ENCODE peak calls at places on chromosomes 3 and 15, in seven cellular contexts. I is astrocyte, Z is fibroblast of lung, F is dorsolateral prefrontal cortex, K is GM10248, J is body of pancreas, R is RWPE2. L is an unnamed sample.

GRCh38 chr15:94008101-94009080 is 223.0 kb upstream of the MCTP2 start:
- DNase-seq in I (peak), J (no peak), Z (peak), R (no peak), F (no peak), K (no peak), L (no peak)

GRCh38 chr15:47620960-47621681 is 96.2 kb upstream of the SEMA6D start:
- DNase-seq in F (no peak), J (no peak), I (no peak), R (peak), K (no peak), Z (peak), L (no peak)

GRCh38 chr3:22938739-22939138 is 264.4 kb upstream of the UBE2E2 start:
- DNase-seq in K (no peak), I (no peak), F (no peak), Z (no peak), J (no peak), R (no peak), L (no peak)

GRCh38 chr15:85788796-85789495 is 5.8 kb downstream of the KLHL25 start:
- DNase-seq in K (no peak), I (no peak), R (no peak), F (no peak), J (peak), Z (no peak), L (no peak)

GRCh38 chr15:95921404-95921803 is 409.1 kb upstream of the NR2F2 start:
- DNase-seq in F (no peak), R (no peak), Z (no peak), J (no peak), K (no peak), I (no peak), L (no peak)

GRCh38 chr15:64515196-64515595 is 54.8 kb downstream of the ZNF609 start:
- DNase-seq in F (no peak), R (no peak), I (no peak), Z (no peak), K (no peak), J (peak), L (no peak)

GRCh38 chr15:83106994-83107840 is at the start of gene TM6SF1:
- DNase-seq in F (no peak), I (no peak), Z (no peak), J (peak), R (no peak), K (peak), L (peak)

GRCh38 chr3:194386066-194386465 is 13.0 kb downstream of the GP5 start:
- DNase-seq in Z (no peak), J (no peak), K (no peak), I (no peak), R (no peak), F (no peak), L (no peak)

GRCh38 chr3:64983583-64984359 is 296.0 kb upstream of the ADAMTS9 start:
- DNase-seq in Z (no peak), J (no peak), K (no peak), F (no peak), R (no peak), I (no peak), L (no peak)

GRCh38 chr3:197667968-197668367 is 68.7 kb downstream of the RUBCN start:
- DNase-seq in I (no peak), Z (no peak), J (peak), F (no peak), K (no peak), R (no peak), L (no peak)

GRCh38 chr3:160376681-160377080 is 22.3 kb downstream of the IFT80 start:
- DNase-seq in R (no peak), K (no peak), I (peak), F (no peak), Z (peak), J (no peak), L (no peak)

GRCh38 chr3:27279153-27279552 is 90.0 kb downstream of the NEK10 start:
- DNase-seq in I (no peak), J (peak), K (no peak), F (peak), Z (peak), R (no peak), L (no peak)

GRCh38 chr3:141482250-141482937 is 4.4 kb upstream of the RASA2 start:
- DNase-seq in I (peak), F (no peak), Z (peak), K (no peak), J (no peak), R (no peak), L (no peak)

GRCh38 chr15:89419370-89419984 is 76.9 kb downstream of the RHCG start:
- DNase-seq in Z (peak), I (peak), F (no peak), K (no peak), R (no peak), J (peak), L (no peak)

GRCh38 chr3:161598639-161599038 is 102.0 kb downstream of the OTOL1 start:
- DNase-seq in K (no peak), J (no peak), R (no peak), F (no peak), Z (no peak), I (no peak), L (no peak)

GRCh38 chr3:37702478-37703154 is 159.1 kb upstream of the CTDSPL start:
- DNase-seq in Z (no peak), J (no peak), K (no peak), F (no peak), I (no peak), R (no peak), L (no peak)

GRCh38 chr3:181075098-181075497 is 85.6 kb upstream of the DNAJC19 start:
- DNase-seq in Z (no peak), J (no peak), R (no peak), F (no peak), K (no peak), I (no peak), L (no peak)

GRCh38 chr3:161273589-161274218 is 52.6 kb downstream of the NMD3 start:
- DNase-seq in Z (peak), I (no peak), K (no peak), F (no peak), R (no peak), J (peak), L (peak)

GRCh38 chr3:100221159-100221558 is 39.6 kb upstream of the TBC1D23 start:
- DNase-seq in I (no peak), R (no peak), J (no peak), F (no peak), Z (no peak), K (no peak), L (no peak)

GRCh38 chr15:42705336-42705735 is 31.6 kb downstream of the CDAN1 start:
- DNase-seq in I (no peak), Z (no peak), K (no peak), J (no peak), F (no peak), R (no peak), L (no peak)

GRCh38 chr15:92098869-92099268 is 245.4 kb downstream of the SLCO3A1 start:
- DNase-seq in F (peak), Z (no peak), R (no peak), K (no peak), I (no peak), J (peak), L (no peak)

GRCh38 chr3:172709776-172710708 is 825 bp downstream of the NCEH1 start:
- DNase-seq in I (peak), K (peak), R (no peak), Z (peak), F (no peak), J (peak), L (peak)

GRCh38 chr3:59424268-59425010 is 374.6 kb upstream of the CFAP20DC start:
- DNase-seq in R (no peak), I (peak), Z (peak), F (no peak), J (no peak), K (no peak), L (peak)

GRCh38 chr15:74384566-74385441 is 17.4 kb upstream of the CYP11A1 start:
- DNase-seq in Z (peak), F (no peak), J (no peak), K (peak), R (peak), I (peak), L (peak)

GRCh38 chr3:32583708-32584107 is 13.1 kb upstream of the DYNC1LI1 start:
- DNase-seq in R (no peak), J (no peak), F (no peak), I (no peak), Z (no peak), K (no peak), L (no peak)

GRCh38 chr3:120622870-120623718 is 27.0 kb downstream of the NDUFB4 start:
- DNase-seq in F (no peak), Z (peak), I (peak), R (no peak), J (no peak), K (no peak), L (no peak)

GRCh38 chr3:58691997-58692396 is 25.4 kb upstream of the FAM3D start:
- DNase-seq in K (no peak), J (no peak), I (peak), F (no peak), Z (peak), R (no peak), L (no peak)

GRCh38 chr3:85758442-85758841 is 799.7 kb downstream of the CADM2 start:
- DNase-seq in K (no peak), Z (peak), F (no peak), I (no peak), J (no peak), R (no peak), L (no peak)

GRCh38 chr3:31416980-31417379 is 115.7 kb upstream of the STT3B start:
- DNase-seq in I (no peak), K (no peak), R (no peak), J (no peak), Z (no peak), F (no peak), L (no peak)

GRCh38 chr15:84685304-84685703 is 27.3 kb upstream of the NMB start:
- DNase-seq in I (peak), Z (peak), R (peak), K (no peak), J (peak), F (peak), L (no peak)

DNA sequence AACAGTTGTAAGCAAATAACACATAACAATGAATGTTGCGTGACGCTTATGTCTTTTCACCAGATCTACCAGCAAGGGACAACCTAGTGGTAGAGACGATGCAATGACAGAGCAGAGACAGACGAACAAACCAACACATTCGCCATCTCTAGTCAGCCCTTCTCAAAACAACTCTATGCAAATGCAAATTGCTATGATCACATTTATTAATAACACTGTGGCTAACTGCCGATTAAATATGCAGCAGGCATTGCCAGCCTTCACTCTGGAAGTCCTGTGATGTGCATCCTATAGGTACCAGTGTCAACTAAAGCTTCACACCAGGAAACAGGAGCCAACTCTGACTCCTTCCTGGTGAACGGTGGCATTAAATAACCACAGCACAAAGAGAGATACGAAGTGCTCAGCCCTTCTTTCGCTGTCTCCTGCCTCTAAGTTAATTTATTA is 94.2 kb downstream of the FOXP1 start:
- DNase-seq in Z (no peak), I (no peak), R (no peak), J (no peak), F (no peak), K (no peak), L (no peak)
- TF ChIP-seq CTCF in Z (no peak), I (no peak), R (no peak), J (no peak), F (no peak), K (no peak), L (no peak)

GRCh38 chr3:131622726-131623125 is 120.0 kb upstream of the MRPL3 start:
- DNase-seq in I (no peak), R (no peak), J (no peak), Z (no peak), K (no peak), F (no peak), L (no peak)
- TF ChIP-seq CTCF in I (no peak), R (no peak), J (no peak), Z (no peak), K (no peak), F (no peak), L (no peak)

GRCh38 chr3:131194816-131195215 is 168.1 kb downstream of the NEK11 start:
- DNase-seq in Z (no peak), R (no peak), K (no peak), J (no peak), I (no peak), F (no peak), L (no peak)

GRCh38 chr3:131192701-131193100 is 166.0 kb downstream of the NEK11 start:
- DNase-seq in I (no peak), F (no peak), Z (no peak), R (no peak), J (no peak), K (no peak), L (no peak)

GRCh38 chr3:131193671-131194291 is 167.1 kb downstream of the NEK11 start:
- DNase-seq in R (no peak), F (no peak), J (no peak), Z (no peak), K (no peak), I (no peak), L (no peak)
- TF ChIP-seq CTCF in R (peak), F (no peak), J (no peak), Z (no peak), K (no peak), I (peak), L (no peak)

GRCh38 chr3:156985689-156986088 is 159.5 kb downstream of the LEKR1 start:
- DNase-seq in K (no peak), R (no peak), I (no peak), F (no peak), J (no peak), Z (no peak), L (no peak)

GRCh38 chr3:156981005-156981404 is 154.9 kb downstream of the LEKR1 start:
- DNase-seq in J (no peak), R (no peak), I (no peak), K (no peak), Z (peak), F (no peak), L (no peak)

GRCh38 chr3:156987946-156988345 is 161.8 kb downstream of the LEKR1 start:
- DNase-seq in F (no peak), J (no peak), I (no peak), Z (no peak), R (no peak), K (no peak), L (no peak)

GRCh38 chr3:156978471-156978961 is 152.4 kb downstream of the LEKR1 start:
- DNase-seq in R (no peak), K (peak), J (no peak), I (no peak), F (no peak), Z (no peak), L (peak)

GRCh38 chr3:156983559-156983958 is 157.4 kb downstream of the LEKR1 start:
- DNase-seq in Z (no peak), R (no peak), J (no peak), K (no peak), I (no peak), F (no peak), L (no peak)
- TF ChIP-seq CTCF in Z (no peak), R (no peak), J (no peak), K (no peak), I (no peak), F (no peak), L (no peak)

GRCh38 chr15:23897091-23897490 is 210.0 kb upstream of the NDN start:
- DNase-seq in F (no peak), I (no peak), Z (no peak), K (no peak), J (no peak), R (no peak), L (no peak)
- TF ChIP-seq CTCF in F (no peak), I (no peak), Z (no peak), K (no peak), J (no peak), R (no peak), L (no peak)

GRCh38 chr3:169578381-169578780 is 85.1 kb downstream of the MECOM start:
- DNase-seq in F (no peak), I (no peak), J (no peak), Z (no peak), K (no peak), R (no peak), L (no peak)

GRCh38 chr3:169579086-169579485 is 84.4 kb downstream of the MECOM start:
- DNase-seq in Z (no peak), F (no peak), K (no peak), I (no peak), J (no peak), R (no peak), L (no peak)

GRCh38 chr3:169574531-169574930 is 89.0 kb downstream of the MECOM start:
- DNase-seq in Z (no peak), F (no peak), I (no peak), J (no peak), K (no peak), R (no peak), L (no peak)

GRCh38 chr3:169575381-169575780 is 88.1 kb downstream of the MECOM start:
- DNase-seq in F (no peak), R (no peak), I (peak), K (no peak), Z (peak), J (no peak), L (no peak)

DNA sequence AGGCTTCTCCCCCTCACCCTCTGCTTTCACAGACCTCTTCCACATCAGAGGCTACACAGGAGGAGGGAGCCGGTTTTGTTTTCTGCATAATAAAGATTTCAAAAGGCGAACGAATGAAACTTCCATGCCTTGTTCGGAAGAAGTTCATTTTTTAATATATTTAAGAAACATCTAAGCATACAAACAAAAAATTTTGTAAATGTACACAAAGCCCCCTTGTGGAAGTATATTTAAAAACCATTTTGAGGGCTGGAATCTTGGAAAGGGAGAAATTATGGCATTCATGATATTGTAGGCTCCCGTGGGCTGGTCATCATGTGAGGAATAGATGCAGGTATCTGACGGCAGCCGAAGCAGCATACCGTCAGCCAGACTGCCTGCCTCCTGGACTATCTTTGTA is 90.4 kb downstream of the MECOM start:
- DNase-seq in I (no peak), K (no peak), Z (no peak), R (no peak), F (no peak), J (no peak), L (no peak)
- TF ChIP-seq CTCF in I (peak), K (no peak), Z (no peak), R (peak), F (no peak), J (no peak), L (no peak)

GRCh38 chr15:31745841-31746240 is 284.5 kb upstream of the CHRNA7 start:
- DNase-seq in I (no peak), Z (no peak), F (no peak), K (no peak), J (no peak), R (no peak), L (no peak)

GRCh38 chr15:31740203-31740602 is 290.1 kb upstream of the CHRNA7 start:
- DNase-seq in I (no peak), F (peak), J (no peak), K (no peak), Z (no peak), R (no peak), L (no peak)
- TF ChIP-seq CTCF in I (no peak), F (peak), J (no peak), K (no peak), Z (no peak), R (no peak), L (no peak)

L was measured in GM13976.